ENCODE peak calls at places on chromosomes 16 and 17, in ten cellular contexts. One of them, this sample, is unnamed.

GRCh38 chr17:6654816-6655731 is 3.5 kb downstream of the C17orf100 start:
- DNase-seq in left ventricle myocardium inferior: no peak
- DNase-seq in HS-5: no peak
- DNase-seq in activated CD4-positive, CD25-positive, alpha-beta regulatory T cell: no peak
- DNase-seq in stimulated activated CD4-positive, alpha-beta T cell treated with anti-CD3 and anti-CD28 coated beads, TNF-alpha, amount 100 ng/mL, for 48 hours: no peak
- DNase-seq in stimulated activated CD8-positive, alpha-beta memory T cell treated with anti-CD3 and anti-CD28 coated beads, Interleukin-4, amount 100 ng/mL, for 4 hours: no peak
- DNase-seq in PC-3: no peak
- DNase-seq in A549: no peak
- DNase-seq in heart left ventricle: no peak
- DNase-seq in non-pigmented ciliary epithelial cell: no peak
- DNase-seq in this sample: no peak

GRCh38 chr17:78862073-78863023 is 21.7 kb upstream of the USP36 start:
- DNase-seq in left ventricle myocardium inferior: peak; percentile 70
- DNase-seq in HS-5: peak; percentile 99
- DNase-seq in activated CD4-positive, CD25-positive, alpha-beta regulatory T cell: no peak
- DNase-seq in stimulated activated CD4-positive, alpha-beta T cell treated with anti-CD3 and anti-CD28 coated beads, TNF-alpha, amount 100 ng/mL, for 48 hours: no peak
- DNase-seq in stimulated activated CD8-positive, alpha-beta memory T cell treated with anti-CD3 and anti-CD28 coated beads, Interleukin-4, amount 100 ng/mL, for 4 hours: no peak
- DNase-seq in PC-3: peak; percentile 98
- DNase-seq in A549: peak; percentile 87
- DNase-seq in heart left ventricle: peak; percentile 67
- DNase-seq in non-pigmented ciliary epithelial cell: peak; percentile 89
- DNase-seq in this sample: no peak

GRCh38 chr16:1941162-1941923 is 1.7 kb downstream of the MSRB1 start:
- DNase-seq in left ventricle myocardium inferior: no peak
- DNase-seq in HS-5: no peak
- DNase-seq in activated CD4-positive, CD25-positive, alpha-beta regulatory T cell: no peak
- DNase-seq in stimulated activated CD4-positive, alpha-beta T cell treated with anti-CD3 and anti-CD28 coated beads, TNF-alpha, amount 100 ng/mL, for 48 hours: no peak
- DNase-seq in stimulated activated CD8-positive, alpha-beta memory T cell treated with anti-CD3 and anti-CD28 coated beads, Interleukin-4, amount 100 ng/mL, for 4 hours: no peak
- DNase-seq in PC-3: no peak
- DNase-seq in A549: no peak
- DNase-seq in heart left ventricle: no peak
- DNase-seq in non-pigmented ciliary epithelial cell: no peak
- DNase-seq in this sample: no peak

GRCh38 chr17:63834431-63835166 is 7.1 kb upstream of the FTSJ3 start:
- DNase-seq in left ventricle myocardium inferior: no peak
- DNase-seq in HS-5: no peak
- DNase-seq in activated CD4-positive, CD25-positive, alpha-beta regulatory T cell: peak; percentile 14
- DNase-seq in stimulated activated CD4-positive, alpha-beta T cell treated with anti-CD3 and anti-CD28 coated beads, TNF-alpha, amount 100 ng/mL, for 48 hours: peak; percentile 23
- DNase-seq in stimulated activated CD8-positive, alpha-beta memory T cell treated with anti-CD3 and anti-CD28 coated beads, Interleukin-4, amount 100 ng/mL, for 4 hours: no peak
- DNase-seq in PC-3: peak; percentile 92
- DNase-seq in A549: peak; percentile 92
- DNase-seq in heart left ventricle: peak; percentile 47
- DNase-seq in non-pigmented ciliary epithelial cell: peak; percentile 48
- DNase-seq in this sample: peak; percentile 31

GRCh38 chr16:82402665-82403218 is 224.0 kb upstream of the CDH13 start:
- DNase-seq in left ventricle myocardium inferior: no peak
- DNase-seq in HS-5: no peak
- DNase-seq in activated CD4-positive, CD25-positive, alpha-beta regulatory T cell: no peak
- DNase-seq in stimulated activated CD4-positive, alpha-beta T cell treated with anti-CD3 and anti-CD28 coated beads, TNF-alpha, amount 100 ng/mL, for 48 hours: no peak
- DNase-seq in stimulated activated CD8-positive, alpha-beta memory T cell treated with anti-CD3 and anti-CD28 coated beads, Interleukin-4, amount 100 ng/mL, for 4 hours: no peak
- DNase-seq in PC-3: no peak
- DNase-seq in A549: no peak
- DNase-seq in heart left ventricle: no peak
- DNase-seq in non-pigmented ciliary epithelial cell: no peak
- DNase-seq in this sample: no peak

GRCh38 chr17:50397111-50397918 is at the start of gene LRRC59:
- DNase-seq in left ventricle myocardium inferior: peak; percentile 90
- DNase-seq in HS-5: peak; percentile 51
- DNase-seq in activated CD4-positive, CD25-positive, alpha-beta regulatory T cell: peak; percentile 87
- DNase-seq in stimulated activated CD4-positive, alpha-beta T cell treated with anti-CD3 and anti-CD28 coated beads, TNF-alpha, amount 100 ng/mL, for 48 hours: peak; percentile 79
- DNase-seq in stimulated activated CD8-positive, alpha-beta memory T cell treated with anti-CD3 and anti-CD28 coated beads, Interleukin-4, amount 100 ng/mL, for 4 hours: peak; percentile 84
- DNase-seq in PC-3: peak; percentile 90
- DNase-seq in A549: peak; percentile 83
- DNase-seq in heart left ventricle: peak; percentile 90
- DNase-seq in non-pigmented ciliary epithelial cell: peak; percentile 35
- DNase-seq in this sample: peak; percentile 91

GRCh38 chr16:82507271-82507670 is 119.5 kb upstream of the CDH13 start:
- DNase-seq in left ventricle myocardium inferior: no peak
- DNase-seq in HS-5: no peak
- DNase-seq in activated CD4-positive, CD25-positive, alpha-beta regulatory T cell: no peak
- DNase-seq in stimulated activated CD4-positive, alpha-beta T cell treated with anti-CD3 and anti-CD28 coated beads, TNF-alpha, amount 100 ng/mL, for 48 hours: no peak
- DNase-seq in stimulated activated CD8-positive, alpha-beta memory T cell treated with anti-CD3 and anti-CD28 coated beads, Interleukin-4, amount 100 ng/mL, for 4 hours: no peak
- DNase-seq in PC-3: no peak
- DNase-seq in A549: no peak
- DNase-seq in heart left ventricle: no peak
- DNase-seq in non-pigmented ciliary epithelial cell: no peak
- DNase-seq in this sample: no peak

GRCh38 chr16:20899503-20900298 is 457 bp downstream of the DCUN1D3 start:
- DNase-seq in left ventricle myocardium inferior: peak; percentile 21
- DNase-seq in HS-5: no peak
- DNase-seq in activated CD4-positive, CD25-positive, alpha-beta regulatory T cell: no peak
- DNase-seq in stimulated activated CD4-positive, alpha-beta T cell treated with anti-CD3 and anti-CD28 coated beads, TNF-alpha, amount 100 ng/mL, for 48 hours: no peak
- DNase-seq in stimulated activated CD8-positive, alpha-beta memory T cell treated with anti-CD3 and anti-CD28 coated beads, Interleukin-4, amount 100 ng/mL, for 4 hours: peak; percentile 2
- DNase-seq in PC-3: no peak
- DNase-seq in A549: no peak
- DNase-seq in heart left ventricle: no peak
- DNase-seq in non-pigmented ciliary epithelial cell: no peak
- DNase-seq in this sample: no peak

GRCh38 chr16:8832383-8833100 is 34.9 kb downstream of the PMM2 start:
- DNase-seq in left ventricle myocardium inferior: no peak
- DNase-seq in HS-5: no peak
- DNase-seq in activated CD4-positive, CD25-positive, alpha-beta regulatory T cell: no peak
- DNase-seq in stimulated activated CD4-positive, alpha-beta T cell treated with anti-CD3 and anti-CD28 coated beads, TNF-alpha, amount 100 ng/mL, for 48 hours: no peak
- DNase-seq in stimulated activated CD8-positive, alpha-beta memory T cell treated with anti-CD3 and anti-CD28 coated beads, Interleukin-4, amount 100 ng/mL, for 4 hours: no peak
- DNase-seq in PC-3: no peak
- DNase-seq in A549: no peak
- DNase-seq in heart left ventricle: no peak
- DNase-seq in non-pigmented ciliary epithelial cell: no peak
- DNase-seq in this sample: no peak

GRCh38 chr17:33200587-33200986 is 92.5 kb downstream of the ASIC2 start:
- DNase-seq in left ventricle myocardium inferior: no peak
- DNase-seq in HS-5: no peak
- DNase-seq in activated CD4-positive, CD25-positive, alpha-beta regulatory T cell: no peak
- DNase-seq in stimulated activated CD4-positive, alpha-beta T cell treated with anti-CD3 and anti-CD28 coated beads, TNF-alpha, amount 100 ng/mL, for 48 hours: no peak
- DNase-seq in stimulated activated CD8-positive, alpha-beta memory T cell treated with anti-CD3 and anti-CD28 coated beads, Interleukin-4, amount 100 ng/mL, for 4 hours: no peak
- DNase-seq in PC-3: peak; percentile 3
- DNase-seq in A549: peak; percentile 35
- DNase-seq in heart left ventricle: no peak
- DNase-seq in non-pigmented ciliary epithelial cell: no peak
- DNase-seq in this sample: no peak

GRCh38 chr17:60315650-60316049 is 76.3 kb downstream of the USP32 start:
- DNase-seq in left ventricle myocardium inferior: no peak
- DNase-seq in HS-5: no peak
- DNase-seq in activated CD4-positive, CD25-positive, alpha-beta regulatory T cell: no peak
- DNase-seq in stimulated activated CD4-positive, alpha-beta T cell treated with anti-CD3 and anti-CD28 coated beads, TNF-alpha, amount 100 ng/mL, for 48 hours: no peak
- DNase-seq in stimulated activated CD8-positive, alpha-beta memory T cell treated with anti-CD3 and anti-CD28 coated beads, Interleukin-4, amount 100 ng/mL, for 4 hours: no peak
- DNase-seq in PC-3: peak; percentile 39
- DNase-seq in A549: no peak
- DNase-seq in heart left ventricle: no peak
- DNase-seq in non-pigmented ciliary epithelial cell: no peak
- DNase-seq in this sample: no peak

GRCh38 chr17:40316571-40317344 is 7.8 kb downstream of the RARA start:
- DNase-seq in left ventricle myocardium inferior: peak; percentile 78
- DNase-seq in HS-5: no peak
- DNase-seq in activated CD4-positive, CD25-positive, alpha-beta regulatory T cell: no peak
- DNase-seq in stimulated activated CD4-positive, alpha-beta T cell treated with anti-CD3 and anti-CD28 coated beads, TNF-alpha, amount 100 ng/mL, for 48 hours: no peak
- DNase-seq in stimulated activated CD8-positive, alpha-beta memory T cell treated with anti-CD3 and anti-CD28 coated beads, Interleukin-4, amount 100 ng/mL, for 4 hours: no peak
- DNase-seq in PC-3: peak; percentile 63
- DNase-seq in A549: peak; percentile 82
- DNase-seq in heart left ventricle: peak; percentile 84
- DNase-seq in non-pigmented ciliary epithelial cell: no peak
- DNase-seq in this sample: no peak

GRCh38 chr17:20927586-20927985 is 115.2 kb downstream of the USP22 start:
- DNase-seq in left ventricle myocardium inferior: no peak
- DNase-seq in HS-5: no peak
- DNase-seq in activated CD4-positive, CD25-positive, alpha-beta regulatory T cell: no peak
- DNase-seq in stimulated activated CD4-positive, alpha-beta T cell treated with anti-CD3 and anti-CD28 coated beads, TNF-alpha, amount 100 ng/mL, for 48 hours: no peak
- DNase-seq in stimulated activated CD8-positive, alpha-beta memory T cell treated with anti-CD3 and anti-CD28 coated beads, Interleukin-4, amount 100 ng/mL, for 4 hours: no peak
- DNase-seq in PC-3: no peak
- DNase-seq in A549: no peak
- DNase-seq in heart left ventricle: no peak
- DNase-seq in non-pigmented ciliary epithelial cell: no peak
- DNase-seq in this sample: no peak

GRCh38 chr17:60439501-60439900 is 17.2 kb downstream of the CHCT1 start:
- DNase-seq in left ventricle myocardium inferior: no peak
- DNase-seq in HS-5: no peak
- DNase-seq in activated CD4-positive, CD25-positive, alpha-beta regulatory T cell: no peak
- DNase-seq in stimulated activated CD4-positive, alpha-beta T cell treated with anti-CD3 and anti-CD28 coated beads, TNF-alpha, amount 100 ng/mL, for 48 hours: no peak
- DNase-seq in stimulated activated CD8-positive, alpha-beta memory T cell treated with anti-CD3 and anti-CD28 coated beads, Interleukin-4, amount 100 ng/mL, for 4 hours: no peak
- DNase-seq in PC-3: no peak
- DNase-seq in A549: no peak
- DNase-seq in heart left ventricle: no peak
- DNase-seq in non-pigmented ciliary epithelial cell: peak; percentile 13
- DNase-seq in this sample: no peak

GRCh38 chr17:5516060-5516792 is 29.9 kb downstream of the MIS12 start:
- DNase-seq in left ventricle myocardium inferior: no peak
- DNase-seq in HS-5: peak; percentile 99
- DNase-seq in activated CD4-positive, CD25-positive, alpha-beta regulatory T cell: no peak
- DNase-seq in stimulated activated CD4-positive, alpha-beta T cell treated with anti-CD3 and anti-CD28 coated beads, TNF-alpha, amount 100 ng/mL, for 48 hours: no peak
- DNase-seq in stimulated activated CD8-positive, alpha-beta memory T cell treated with anti-CD3 and anti-CD28 coated beads, Interleukin-4, amount 100 ng/mL, for 4 hours: no peak
- DNase-seq in PC-3: peak; percentile 87
- DNase-seq in A549: peak; percentile 84
- DNase-seq in heart left ventricle: no peak
- DNase-seq in non-pigmented ciliary epithelial cell: peak; percentile 98
- DNase-seq in this sample: no peak

GRCh38 chr16:10562361-10562899 is 18.0 kb downstream of the EMP2 start:
- DNase-seq in left ventricle myocardium inferior: no peak
- DNase-seq in HS-5: no peak
- DNase-seq in activated CD4-positive, CD25-positive, alpha-beta regulatory T cell: no peak
- DNase-seq in stimulated activated CD4-positive, alpha-beta T cell treated with anti-CD3 and anti-CD28 coated beads, TNF-alpha, amount 100 ng/mL, for 48 hours: no peak
- DNase-seq in stimulated activated CD8-positive, alpha-beta memory T cell treated with anti-CD3 and anti-CD28 coated beads, Interleukin-4, amount 100 ng/mL, for 4 hours: no peak
- DNase-seq in PC-3: peak; percentile 24
- DNase-seq in A549: no peak
- DNase-seq in heart left ventricle: no peak
- DNase-seq in non-pigmented ciliary epithelial cell: no peak
- DNase-seq in this sample: no peak

GRCh38 chr17:72193395-72194106 is 72.7 kb downstream of the SOX9 start:
- DNase-seq in left ventricle myocardium inferior: peak; percentile 49
- DNase-seq in HS-5: no peak
- DNase-seq in activated CD4-positive, CD25-positive, alpha-beta regulatory T cell: no peak
- DNase-seq in stimulated activated CD4-positive, alpha-beta T cell treated with anti-CD3 and anti-CD28 coated beads, TNF-alpha, amount 100 ng/mL, for 48 hours: no peak
- DNase-seq in stimulated activated CD8-positive, alpha-beta memory T cell treated with anti-CD3 and anti-CD28 coated beads, Interleukin-4, amount 100 ng/mL, for 4 hours: no peak
- DNase-seq in PC-3: no peak
- DNase-seq in A549: no peak
- DNase-seq in heart left ventricle: no peak
- DNase-seq in non-pigmented ciliary epithelial cell: no peak
- DNase-seq in this sample: no peak